ENCODE peak calls at places on chromosomes 6 and 20, in nine cellular contexts. G is NCI-H2171 treated with DMSO at 0.1 percent for 48 hours, W is brain microvascular endothelial cell, X is iPS-NIHi11, P is NCI-H748 treated with DMSO at 0.1 percent for 48 hours, R is hepatic stellate cell, Z is ecto neural progenitor cell, O is hypothalamus, K is T-helper 2 cell. U is an unnamed sample.

GRCh38 chr6:8578006-8578405 is 142.7 kb upstream of the SLC35B3 start:
- DNase-seq in G (no peak), W (no peak), X (no peak), P (no peak), R (no peak), Z (no peak), O (no peak), K (no peak), U (no peak)

GRCh38 chr6:79431469-79431868 is 105.8 kb downstream of the LCA5 start:
- DNase-seq in G (no peak), W (no peak), X (peak; percentile 38), P (no peak), R (no peak), Z (no peak), O (no peak), K (no peak), U (no peak)

GRCh38 chr6:138025528-138025941 is 81.7 kb downstream of the PERP start:
- DNase-seq in G (no peak), W (no peak), X (no peak), P (no peak), R (no peak), Z (no peak), O (no peak), K (no peak), U (no peak)

GRCh38 chr20:6651016-6651415 is 116.5 kb upstream of the BMP2 start:
- DNase-seq in G (no peak), W (peak; percentile 51), X (no peak), P (no peak), R (no peak), Z (no peak), O (no peak), K (no peak), U (no peak)

GRCh38 chr6:44247338-44248302 is 719 bp downstream of the HSP90AB1 start:
- DNase-seq in G (peak; percentile 56), W (no peak), X (peak; percentile 48), P (peak; percentile 46), R (peak; percentile 59), Z (no peak), O (peak; percentile 81), K (peak; percentile 81), U (no peak)

GRCh38 chr20:61382194-61382593 is 130.1 kb downstream of the CDH4 start:
- DNase-seq in G (no peak), W (no peak), X (no peak), P (no peak), R (no peak), Z (no peak), O (no peak), K (no peak), U (no peak)

GRCh38 chr6:89680150-89680549 is 41.6 kb upstream of the LYRM2 start:
- DNase-seq in G (no peak), W (no peak), X (no peak), P (no peak), R (no peak), Z (no peak), O (no peak), K (no peak), U (no peak)

GRCh38 chr6:31877651-31878161 is 1.1 kb downstream of the SLC44A4 start:
- DNase-seq in G (no peak), W (no peak), X (peak; percentile 14), P (no peak), R (no peak), Z (no peak), O (no peak), K (no peak), U (no peak)

GRCh38 chr6:71038966-71039365 is 82.1 kb upstream of the B3GAT2 start:
- DNase-seq in G (peak; percentile 94), W (no peak), X (no peak), P (no peak), R (no peak), Z (no peak), O (no peak), K (no peak), U (peak; percentile 91)

U was measured in NCI-H524 treated with DMSO at 0.1 percent for 48 hours.